ENCODE peak calls at places on chromosomes 11 and 22, in nine cellular contexts. One of them, this sample, is unnamed.
A peak's percentile ranks its signal among the peaks of the same experiment; 100 is the strongest.

GRCh38 chr22:44723801-44724200 is 21.8 kb downstream of the PRR5 start:
- DNase-seq in fibroblast of the conjunctiva: no peak
- DNase-seq in SHP77: no peak
- DNase-seq in T-cell: no peak
- DNase-seq in aorta: no peak
- DNase-seq in stimulated activated CD8-positive, alpha-beta memory T cell treated with anti-CD3 and anti-CD28 coated beads, Interleukin-4, amount 100 ng/mL, for 24 hours: no peak
- DNase-seq in coronary artery: no peak
- DNase-seq in HFF-Myc: peak; percentile 32
- DNase-seq in tibial nerve: no peak
- DNase-seq in this sample: peak; percentile 41

GRCh38 chr11:128928400-128928799 is 14.3 kb downstream of the TP53AIP1 start:
- DNase-seq in HFF-Myc: no peak
- DNase-seq in SHP77: no peak
- DNase-seq in stimulated activated CD8-positive, alpha-beta memory T cell treated with anti-CD3 and anti-CD28 coated beads, Interleukin-4, amount 100 ng/mL, for 24 hours: no peak
- DNase-seq in T-cell: no peak
- DNase-seq in tibial nerve: no peak
- DNase-seq in aorta: peak; percentile 25
- DNase-seq in fibroblast of the conjunctiva: no peak
- DNase-seq in coronary artery: no peak
- DNase-seq in this sample: no peak

GRCh38 chr11:129702410-129703390 is 112.9 kb upstream of the TMEM45B start:
- DNase-seq in aorta: no peak
- DNase-seq in fibroblast of the conjunctiva: no peak
- DNase-seq in SHP77: no peak
- DNase-seq in stimulated activated CD8-positive, alpha-beta memory T cell treated with anti-CD3 and anti-CD28 coated beads, Interleukin-4, amount 100 ng/mL, for 24 hours: no peak
- DNase-seq in HFF-Myc: no peak
- DNase-seq in coronary artery: no peak
- DNase-seq in T-cell: no peak
- DNase-seq in tibial nerve: no peak
- DNase-seq in this sample: no peak

GRCh38 chr11:27331984-27332383 is 31.0 kb downstream of the CCDC34 start:
- DNase-seq in fibroblast of the conjunctiva: no peak
- DNase-seq in T-cell: no peak
- DNase-seq in aorta: no peak
- DNase-seq in HFF-Myc: no peak
- DNase-seq in coronary artery: no peak
- DNase-seq in stimulated activated CD8-positive, alpha-beta memory T cell treated with anti-CD3 and anti-CD28 coated beads, Interleukin-4, amount 100 ng/mL, for 24 hours: no peak
- DNase-seq in SHP77: no peak
- DNase-seq in tibial nerve: no peak
- DNase-seq in this sample: peak; percentile 21

GRCh38 chr22:40181323-40181722 is 3.6 kb downstream of the TNRC6B start:
- DNase-seq in HFF-Myc: no peak
- DNase-seq in fibroblast of the conjunctiva: no peak
- DNase-seq in aorta: no peak
- DNase-seq in T-cell: no peak
- DNase-seq in tibial nerve: no peak
- DNase-seq in SHP77: no peak
- DNase-seq in coronary artery: no peak
- DNase-seq in stimulated activated CD8-positive, alpha-beta memory T cell treated with anti-CD3 and anti-CD28 coated beads, Interleukin-4, amount 100 ng/mL, for 24 hours: no peak
- DNase-seq in this sample: no peak

GRCh38 chr22:35752833-35753189 is 35.1 kb downstream of the APOL5 start:
- DNase-seq in stimulated activated CD8-positive, alpha-beta memory T cell treated with anti-CD3 and anti-CD28 coated beads, Interleukin-4, amount 100 ng/mL, for 24 hours: no peak
- DNase-seq in aorta: no peak
- DNase-seq in tibial nerve: no peak
- DNase-seq in T-cell: no peak
- DNase-seq in fibroblast of the conjunctiva: no peak
- DNase-seq in HFF-Myc: no peak
- DNase-seq in coronary artery: no peak
- DNase-seq in SHP77: no peak
- DNase-seq in this sample: no peak

GRCh38 chr11:40295466-40295865 is 1164.0 kb downstream of the LRRC4C start:
- DNase-seq in stimulated activated CD8-positive, alpha-beta memory T cell treated with anti-CD3 and anti-CD28 coated beads, Interleukin-4, amount 100 ng/mL, for 24 hours: no peak
- DNase-seq in SHP77: no peak
- DNase-seq in aorta: no peak
- DNase-seq in coronary artery: no peak
- DNase-seq in fibroblast of the conjunctiva: no peak
- DNase-seq in T-cell: no peak
- DNase-seq in tibial nerve: no peak
- DNase-seq in HFF-Myc: no peak
- DNase-seq in this sample: no peak

GRCh38 chr11:125263268-125263790 is 98.8 kb downstream of the PKNOX2 start:
- DNase-seq in tibial nerve: peak; percentile 72
- DNase-seq in HFF-Myc: peak; percentile 98
- DNase-seq in stimulated activated CD8-positive, alpha-beta memory T cell treated with anti-CD3 and anti-CD28 coated beads, Interleukin-4, amount 100 ng/mL, for 24 hours: no peak
- DNase-seq in aorta: peak; percentile 91
- DNase-seq in T-cell: no peak
- DNase-seq in SHP77: no peak
- DNase-seq in coronary artery: peak; percentile 87
- DNase-seq in fibroblast of the conjunctiva: peak; percentile 97
- DNase-seq in this sample: peak; percentile 93

GRCh38 chr11:69444381-69445130 is 36.9 kb upstream of the LINC01488 start:
- DNase-seq in T-cell: no peak
- DNase-seq in stimulated activated CD8-positive, alpha-beta memory T cell treated with anti-CD3 and anti-CD28 coated beads, Interleukin-4, amount 100 ng/mL, for 24 hours: no peak
- DNase-seq in fibroblast of the conjunctiva: peak; percentile 79
- DNase-seq in tibial nerve: peak; percentile 39
- DNase-seq in aorta: peak; percentile 69
- DNase-seq in SHP77: no peak
- DNase-seq in HFF-Myc: peak; percentile 31
- DNase-seq in coronary artery: peak; percentile 87
- DNase-seq in this sample: no peak

GRCh38 chr11:123122341-123122740 is 60.4 kb upstream of the HSPA8 start:
- DNase-seq in tibial nerve: no peak
- DNase-seq in HFF-Myc: no peak
- DNase-seq in stimulated activated CD8-positive, alpha-beta memory T cell treated with anti-CD3 and anti-CD28 coated beads, Interleukin-4, amount 100 ng/mL, for 24 hours: no peak
- DNase-seq in SHP77: no peak
- DNase-seq in fibroblast of the conjunctiva: no peak
- DNase-seq in coronary artery: no peak
- DNase-seq in aorta: no peak
- DNase-seq in T-cell: no peak
- DNase-seq in this sample: peak; percentile 24